ENCODE peak calls at places on chromosomes 6 and 20, in nine cellular contexts. One of them, this sample, is unnamed.

GRCh38 chr6:151999194-151999593 is 191.7 kb downstream of the ESR1 start:
- DNase-seq in neural progenitor cell: no peak
- DNase-seq in ascending aorta: no peak
- DNase-seq in GM23338: no peak
- DNase-seq in fibroblast of lung: no peak
- DNase-seq in pancreas: no peak
- DNase-seq in CD8-positive, alpha-beta T cell: no peak
- DNase-seq in AG04450: no peak
- DNase-seq in HCT116: no peak
- DNase-seq in this sample: no peak

GRCh38 chr6:148530394-148530923 is 187.8 kb downstream of the SASH1 start:
- DNase-seq in neural progenitor cell: no peak
- DNase-seq in ascending aorta: peak
- DNase-seq in GM23338: peak
- DNase-seq in fibroblast of lung: peak
- DNase-seq in pancreas: no peak
- DNase-seq in CD8-positive, alpha-beta T cell: no peak
- DNase-seq in AG04450: peak
- DNase-seq in HCT116: no peak
- DNase-seq in this sample: no peak

GRCh38 chr6:41025966-41026365 is 13.1 kb downstream of the UNC5CL start:
- DNase-seq in neural progenitor cell: no peak
- DNase-seq in ascending aorta: no peak
- DNase-seq in GM23338: no peak
- DNase-seq in fibroblast of lung: no peak
- DNase-seq in pancreas: no peak
- DNase-seq in CD8-positive, alpha-beta T cell: no peak
- DNase-seq in AG04450: no peak
- DNase-seq in HCT116: no peak
- DNase-seq in this sample: no peak

GRCh38 chr20:12570371-12570770 is 438.4 kb upstream of the SPTLC3 start:
- DNase-seq in neural progenitor cell: peak
- DNase-seq in ascending aorta: no peak
- DNase-seq in GM23338: peak
- DNase-seq in fibroblast of lung: no peak
- DNase-seq in pancreas: no peak
- DNase-seq in CD8-positive, alpha-beta T cell: no peak
- DNase-seq in AG04450: no peak
- DNase-seq in HCT116: no peak
- DNase-seq in this sample: no peak

GRCh38 chr20:40283689-40284088 is 405.3 kb downstream of the MAFB start:
- DNase-seq in neural progenitor cell: no peak
- DNase-seq in ascending aorta: no peak
- DNase-seq in GM23338: no peak
- DNase-seq in fibroblast of lung: no peak
- DNase-seq in pancreas: no peak
- DNase-seq in CD8-positive, alpha-beta T cell: no peak
- DNase-seq in AG04450: no peak
- DNase-seq in HCT116: no peak
- DNase-seq in this sample: no peak

GRCh38 chr20:1632228-1632577 is 12.4 kb upstream of the SIRPB1 start:
- DNase-seq in neural progenitor cell: no peak
- DNase-seq in ascending aorta: no peak
- DNase-seq in GM23338: no peak
- DNase-seq in fibroblast of lung: no peak
- DNase-seq in pancreas: no peak
- DNase-seq in CD8-positive, alpha-beta T cell: no peak
- DNase-seq in AG04450: no peak
- DNase-seq in HCT116: no peak
- DNase-seq in this sample: no peak

GRCh38 chr6:12490904-12491571 is 200.9 kb downstream of the EDN1 start:
- DNase-seq in neural progenitor cell: no peak
- DNase-seq in ascending aorta: peak
- DNase-seq in GM23338: no peak
- DNase-seq in fibroblast of lung: peak
- DNase-seq in pancreas: no peak
- DNase-seq in CD8-positive, alpha-beta T cell: no peak
- DNase-seq in AG04450: peak
- DNase-seq in HCT116: no peak
- DNase-seq in this sample: no peak

GRCh38 chr6:161242779-161243693 is 30.8 kb downstream of the AGPAT4 start:
- DNase-seq in neural progenitor cell: peak
- DNase-seq in ascending aorta: no peak
- DNase-seq in GM23338: peak
- DNase-seq in fibroblast of lung: peak
- DNase-seq in pancreas: no peak
- DNase-seq in CD8-positive, alpha-beta T cell: peak
- DNase-seq in AG04450: no peak
- DNase-seq in HCT116: no peak
- DNase-seq in this sample: peak

GRCh38 chr6:16286151-16286522 is 47.8 kb downstream of the GMPR start:
- DNase-seq in neural progenitor cell: peak
- DNase-seq in ascending aorta: peak
- DNase-seq in GM23338: peak
- DNase-seq in fibroblast of lung: peak
- DNase-seq in pancreas: no peak
- DNase-seq in CD8-positive, alpha-beta T cell: no peak
- DNase-seq in AG04450: no peak
- DNase-seq in HCT116: peak
- DNase-seq in this sample: peak

GRCh38 chr6:11653028-11653583 is 115.6 kb downstream of the TMEM170B start:
- DNase-seq in neural progenitor cell: no peak
- DNase-seq in ascending aorta: no peak
- DNase-seq in GM23338: peak
- DNase-seq in fibroblast of lung: peak
- DNase-seq in pancreas: no peak
- DNase-seq in CD8-positive, alpha-beta T cell: peak
- DNase-seq in AG04450: peak
- DNase-seq in HCT116: no peak
- DNase-seq in this sample: no peak

GRCh38 chr6:26537846-26538571 is at the start of gene HMGN4:
- DNase-seq in neural progenitor cell: peak
- DNase-seq in ascending aorta: peak
- DNase-seq in GM23338: peak
- DNase-seq in fibroblast of lung: peak
- DNase-seq in pancreas: peak
- DNase-seq in CD8-positive, alpha-beta T cell: peak
- DNase-seq in AG04450: peak
- DNase-seq in HCT116: peak
- DNase-seq in this sample: peak
- TF ChIP-seq CTCF in neural progenitor cell: no peak
- TF ChIP-seq CTCF in ascending aorta: no peak
- TF ChIP-seq CTCF in GM23338: no peak
- TF ChIP-seq CTCF in fibroblast of lung: no peak
- TF ChIP-seq CTCF in pancreas: no peak
- TF ChIP-seq CTCF in CD8-positive, alpha-beta T cell: no peak
- TF ChIP-seq CTCF in AG04450: peak
- TF ChIP-seq CTCF in HCT116: no peak
- TF ChIP-seq CTCF in this sample: peak

GRCh38 chr6:2900821-2901644 is 2.1 kb downstream of the SERPINB9 start:
- DNase-seq in neural progenitor cell: no peak
- DNase-seq in ascending aorta: no peak
- DNase-seq in GM23338: no peak
- DNase-seq in fibroblast of lung: peak
- DNase-seq in pancreas: no peak
- DNase-seq in CD8-positive, alpha-beta T cell: no peak
- DNase-seq in AG04450: no peak
- DNase-seq in HCT116: no peak
- DNase-seq in this sample: peak
- H3K4me3 ChIP-seq in neural progenitor cell: no peak
- H3K4me3 ChIP-seq in ascending aorta: no peak
- H3K4me3 ChIP-seq in GM23338: peak
- H3K4me3 ChIP-seq in fibroblast of lung: no peak
- H3K4me3 ChIP-seq in pancreas: no peak
- H3K4me3 ChIP-seq in CD8-positive, alpha-beta T cell: peak
- H3K4me3 ChIP-seq in AG04450: no peak
- H3K4me3 ChIP-seq in HCT116: no peak
- H3K4me3 ChIP-seq in this sample: peak

DNA sequence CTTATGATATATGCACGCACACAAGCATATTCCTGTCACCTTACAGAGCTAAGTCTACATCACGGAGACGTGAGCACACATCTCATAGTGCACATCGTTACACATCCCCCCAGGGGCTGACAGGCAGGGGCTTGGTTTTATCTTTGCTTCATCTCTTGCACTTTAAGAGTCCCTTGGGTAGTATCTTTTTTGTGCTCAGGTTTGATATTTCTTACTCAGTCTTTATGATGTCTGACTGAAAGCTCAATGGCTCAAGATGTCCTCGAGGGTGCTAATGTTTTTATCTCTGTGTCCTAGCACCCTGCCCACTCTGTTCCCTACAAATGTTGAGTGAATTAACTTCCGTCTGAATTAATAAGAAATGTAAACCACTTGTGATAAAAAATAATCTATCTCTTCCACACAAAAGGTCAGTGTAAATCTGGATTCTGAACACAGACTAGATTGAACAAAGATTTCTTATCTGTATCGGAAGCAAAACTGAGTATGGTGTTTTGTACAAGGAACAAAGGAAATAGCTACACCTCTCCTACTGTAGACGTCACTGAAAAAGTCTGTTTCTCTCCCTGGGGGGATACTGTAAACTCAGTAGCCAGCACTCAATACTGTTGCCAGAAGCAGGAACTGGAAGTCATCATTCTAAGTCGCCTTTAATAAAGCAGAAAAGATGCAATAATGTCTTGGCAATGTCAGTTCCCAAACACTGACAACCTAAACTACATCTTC is 195.1 kb downstream of the PRKN start:
- DNase-seq in neural progenitor cell: no peak
- DNase-seq in ascending aorta: no peak
- DNase-seq in GM23338: no peak
- DNase-seq in fibroblast of lung: no peak
- DNase-seq in pancreas: no peak
- DNase-seq in CD8-positive, alpha-beta T cell: no peak
- DNase-seq in AG04450: no peak
- DNase-seq in HCT116: no peak
- DNase-seq in this sample: no peak
- H3K27ac ChIP-seq in neural progenitor cell: no peak
- H3K27ac ChIP-seq in ascending aorta: no peak
- H3K27ac ChIP-seq in GM23338: no peak
- H3K27ac ChIP-seq in fibroblast of lung: no peak
- H3K27ac ChIP-seq in pancreas: no peak
- H3K27ac ChIP-seq in CD8-positive, alpha-beta T cell: no peak
- H3K27ac ChIP-seq in AG04450: no peak
- H3K27ac ChIP-seq in HCT116: no peak
- H3K27ac ChIP-seq in this sample: no peak

GRCh38 chr6:74928203-74928602 is 277.6 kb downstream of the COL12A1 start:
- DNase-seq in neural progenitor cell: no peak
- DNase-seq in ascending aorta: no peak
- DNase-seq in GM23338: no peak
- DNase-seq in fibroblast of lung: no peak
- DNase-seq in pancreas: no peak
- DNase-seq in CD8-positive, alpha-beta T cell: no peak
- DNase-seq in AG04450: no peak
- DNase-seq in HCT116: no peak
- DNase-seq in this sample: no peak

GRCh38 chr6:74931567-74931966 is 274.3 kb downstream of the COL12A1 start:
- DNase-seq in neural progenitor cell: no peak
- DNase-seq in ascending aorta: no peak
- DNase-seq in GM23338: no peak
- DNase-seq in fibroblast of lung: peak
- DNase-seq in pancreas: no peak
- DNase-seq in CD8-positive, alpha-beta T cell: no peak
- DNase-seq in AG04450: peak
- DNase-seq in HCT116: no peak
- DNase-seq in this sample: no peak

GRCh38 chr6:74932214-74932923 is 273.5 kb downstream of the COL12A1 start:
- DNase-seq in neural progenitor cell: no peak
- DNase-seq in ascending aorta: no peak
- DNase-seq in GM23338: no peak
- DNase-seq in fibroblast of lung: peak
- DNase-seq in pancreas: no peak
- DNase-seq in CD8-positive, alpha-beta T cell: no peak
- DNase-seq in AG04450: no peak
- DNase-seq in HCT116: no peak
- DNase-seq in this sample: no peak

GRCh38 chr6:74925683-74926082 is 280.2 kb downstream of the COL12A1 start:
- DNase-seq in neural progenitor cell: no peak
- DNase-seq in ascending aorta: no peak
- DNase-seq in GM23338: no peak
- DNase-seq in fibroblast of lung: no peak
- DNase-seq in pancreas: no peak
- DNase-seq in CD8-positive, alpha-beta T cell: no peak
- DNase-seq in AG04450: no peak
- DNase-seq in HCT116: no peak
- DNase-seq in this sample: no peak

GRCh38 chr6:74927299-74927698 is 278.6 kb downstream of the COL12A1 start:
- DNase-seq in neural progenitor cell: no peak
- DNase-seq in ascending aorta: no peak
- DNase-seq in GM23338: no peak
- DNase-seq in fibroblast of lung: no peak
- DNase-seq in pancreas: no peak
- DNase-seq in CD8-positive, alpha-beta T cell: no peak
- DNase-seq in AG04450: no peak
- DNase-seq in HCT116: no peak
- DNase-seq in this sample: no peak
- TF ChIP-seq CTCF in neural progenitor cell: no peak
- TF ChIP-seq CTCF in ascending aorta: no peak
- TF ChIP-seq CTCF in GM23338: no peak
- TF ChIP-seq CTCF in fibroblast of lung: no peak
- TF ChIP-seq CTCF in pancreas: no peak
- TF ChIP-seq CTCF in CD8-positive, alpha-beta T cell: no peak
- TF ChIP-seq CTCF in AG04450: no peak
- TF ChIP-seq CTCF in HCT116: no peak
- TF ChIP-seq CTCF in this sample: no peak

DNA sequence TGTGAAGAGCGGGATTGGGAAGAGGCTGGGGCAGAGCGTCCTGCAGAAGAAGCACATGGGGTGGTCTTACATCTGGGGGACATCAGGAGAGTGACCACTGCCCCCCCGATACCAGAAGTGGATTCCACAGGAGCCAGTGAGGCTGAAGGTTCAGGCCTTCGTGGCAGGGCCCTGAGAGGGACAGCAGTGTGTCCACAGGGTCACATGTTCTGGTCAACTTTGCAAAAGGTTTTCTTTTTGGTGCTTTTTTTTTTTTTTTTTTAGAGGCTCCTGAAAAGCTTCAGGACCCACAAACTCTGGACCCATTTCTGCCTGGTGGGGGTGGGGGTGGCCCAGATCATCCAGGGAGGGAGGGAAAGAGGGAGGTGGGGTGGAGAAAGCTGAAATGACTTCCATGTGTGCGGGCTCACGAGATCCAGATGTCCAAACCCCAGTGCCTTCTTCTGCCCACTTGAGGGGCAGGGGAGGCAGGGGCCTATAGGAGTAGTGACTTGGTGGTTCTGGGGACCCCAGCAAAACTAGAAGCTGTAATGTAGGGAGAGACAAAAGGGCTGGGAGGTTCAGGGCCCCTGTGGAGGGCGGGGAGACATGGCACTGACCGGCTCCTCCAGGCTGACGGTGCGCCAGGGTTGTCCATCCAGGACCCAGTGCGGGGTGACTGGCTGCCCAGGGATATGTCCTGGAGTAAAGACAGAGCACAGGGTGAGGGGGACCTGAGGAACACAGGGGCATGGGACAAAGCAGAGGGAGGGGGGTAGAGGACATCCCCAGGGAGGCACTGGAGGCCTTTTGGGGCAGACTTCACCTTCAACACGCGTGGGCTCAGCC is 2.7 kb downstream of the ADAM33 start:
- DNase-seq in neural progenitor cell: no peak
- DNase-seq in ascending aorta: no peak
- DNase-seq in GM23338: no peak
- DNase-seq in fibroblast of lung: no peak
- DNase-seq in pancreas: no peak
- DNase-seq in CD8-positive, alpha-beta T cell: no peak
- DNase-seq in AG04450: no peak
- DNase-seq in HCT116: no peak
- DNase-seq in this sample: no peak
- H3K4me3 ChIP-seq in neural progenitor cell: no peak
- H3K4me3 ChIP-seq in ascending aorta: no peak
- H3K4me3 ChIP-seq in GM23338: no peak
- H3K4me3 ChIP-seq in fibroblast of lung: peak
- H3K4me3 ChIP-seq in pancreas: no peak
- H3K4me3 ChIP-seq in CD8-positive, alpha-beta T cell: no peak
- H3K4me3 ChIP-seq in AG04450: no peak
- H3K4me3 ChIP-seq in HCT116: no peak
- H3K4me3 ChIP-seq in this sample: no peak

This sample was measured in dorsolateral prefrontal cortex.